ENCODE peak calls at places on chromosomes 13 and 19, in eight cellular contexts. Y, P, X, F, M, K, Z and T are unnamed samples.

GRCh38 chr13:33230178-33230881 is 55.2 kb downstream of the STARD13 start:
- DNase-seq in Y (no peak), P (no peak), X (no peak), F (no peak), M (no peak), K (no peak), Z (no peak), T (no peak)

GRCh38 chr13:33138441-33138840 is 122.2 kb downstream of the KL start:
- DNase-seq in Y (peak; percentile 78), P (no peak), X (peak; percentile 53), F (no peak), M (peak; percentile 53), K (no peak), Z (no peak), T (peak; percentile 81)

GRCh38 chr19:31127132-31127967 is 221.9 kb downstream of the TSHZ3 start:
- DNase-seq in Y (no peak), P (no peak), X (no peak), F (peak; percentile 86), M (no peak), K (no peak), Z (no peak), T (no peak)

GRCh38 chr13:110410906-110411305 is 103.8 kb downstream of the COL4A2 start:
- DNase-seq in Y (no peak), P (no peak), X (no peak), F (no peak), M (no peak), K (no peak), Z (no peak), T (no peak)

GRCh38 chr13:26971990-26972888 is 199.4 kb downstream of the USP12 start:
- DNase-seq in Y (no peak), P (no peak), X (no peak), F (no peak), M (no peak), K (no peak), Z (peak; percentile 26), T (no peak)

GRCh38 chr13:97344250-97345175 is 89.5 kb upstream of the RAP2A start:
- DNase-seq in Y (peak; percentile 75), P (peak; percentile 50), X (peak; percentile 77), F (peak; percentile 26), M (peak; percentile 64), K (peak; percentile 25), Z (peak; percentile 32), T (peak; percentile 19)

GRCh38 chr13:59680429-59681024 is 483.2 kb downstream of the DIAPH3 start:
- DNase-seq in Y (no peak), P (no peak), X (no peak), F (no peak), M (no peak), K (no peak), Z (no peak), T (no peak)

GRCh38 chr19:3509566-3509989 is 3.5 kb downstream of the FZR1 start:
- DNase-seq in Y (no peak), P (no peak), X (no peak), F (peak; percentile 91), M (no peak), K (no peak), Z (no peak), T (no peak)

GRCh38 chr13:44549461-44549860 is 26.7 kb downstream of the TSC22D1 start:
- DNase-seq in Y (no peak), P (no peak), X (no peak), F (no peak), M (no peak), K (no peak), Z (no peak), T (no peak)

GRCh38 chr13:24232474-24232873 is 72.0 kb downstream of the SPATA13 start:
- DNase-seq in Y (peak; percentile 44), P (no peak), X (no peak), F (no peak), M (no peak), K (no peak), Z (no peak), T (no peak)

GRCh38 chr19:6577410-6578125 is 13.4 kb downstream of the CD70 start:
- DNase-seq in Y (no peak), P (no peak), X (no peak), F (no peak), M (peak; percentile 8), K (no peak), Z (peak; percentile 52), T (no peak)

GRCh38 chr13:113357529-113357928 is 6.4 kb downstream of the GRTP1 start:
- DNase-seq in Y (no peak), P (no peak), X (peak; percentile 10), F (peak; percentile 95), M (no peak), K (no peak), Z (no peak), T (no peak)

GRCh38 chr13:22915442-22916082 is 265.2 kb upstream of the SGCG start:
- DNase-seq in Y (peak; percentile 80), P (peak; percentile 65), X (no peak), F (no peak), M (peak; percentile 78), K (no peak), Z (no peak), T (peak; percentile 16)

GRCh38 chr19:35006342-35006998 is 6.3 kb downstream of the GRAMD1A start:
- DNase-seq in Y (no peak), P (no peak), X (no peak), F (no peak), M (no peak), K (no peak), Z (no peak), T (no peak)

GRCh38 chr19:13997637-13997962 is 8.5 kb downstream of the RFX1 start:
- DNase-seq in Y (no peak), P (no peak), X (no peak), F (peak; percentile 3), M (no peak), K (no peak), Z (no peak), T (no peak)

GRCh38 chr13:77781804-77782203 is 84.3 kb downstream of the SLAIN1 start:
- DNase-seq in Y (peak; percentile 26), P (no peak), X (no peak), F (no peak), M (peak; percentile 15), K (no peak), Z (no peak), T (no peak)

GRCh38 chr13:50244913-50245574 is 229.8 kb downstream of the KCNRG start:
- DNase-seq in Y (no peak), P (no peak), X (no peak), F (peak; percentile 42), M (no peak), K (peak; percentile 19), Z (no peak), T (no peak)

GRCh38 chr19:7986321-7987083 is 18.9 kb downstream of the ELAVL1 start:
- DNase-seq in Y (no peak), P (no peak), X (no peak), F (no peak), M (no peak), K (no peak), Z (no peak), T (no peak)

GRCh38 chr13:25067054-25067453 is 28.9 kb upstream of the PABPC3 start:
- DNase-seq in Y (no peak), P (no peak), X (no peak), F (no peak), M (no peak), K (no peak), Z (no peak), T (peak; percentile 1)

GRCh38 chr13:83618966-83619365 is 263.3 kb downstream of the SLITRK1 start:
- DNase-seq in Y (no peak), P (no peak), X (no peak), F (no peak), M (no peak), K (no peak), Z (no peak), T (no peak)

GRCh38 chr19:16640951-16641350 is 12.9 kb upstream of the MED26 start:
- DNase-seq in Y (no peak), P (no peak), X (no peak), F (no peak), M (no peak), K (no peak), Z (no peak), T (no peak)

GRCh38 chr19:19385900-19386339 is 19.6 kb upstream of the GATAD2A start:
- DNase-seq in Y (no peak), P (no peak), X (no peak), F (peak; percentile 47), M (no peak), K (no peak), Z (no peak), T (peak; percentile 31)

GRCh38 chr13:21849323-21849722 is 178.4 kb downstream of the FGF9 start:
- DNase-seq in Y (no peak), P (no peak), X (no peak), F (no peak), M (no peak), K (no peak), Z (peak; percentile 34), T (no peak)

GRCh38 chr19:5628919-5629481 is 6.1 kb downstream of the SAFB start:
- DNase-seq in Y (no peak), P (no peak), X (no peak), F (no peak), M (no peak), K (no peak), Z (no peak), T (no peak)

GRCh38 chr13:113545931-113546516 is 38.5 kb upstream of the TFDP1 start:
- DNase-seq in Y (no peak), P (no peak), X (no peak), F (no peak), M (no peak), K (no peak), Z (no peak), T (no peak)

GRCh38 chr19:47232422-47233211 is 1.6 kb upstream of the BBC3 start:
- DNase-seq in Y (no peak), P (no peak), X (no peak), F (peak; percentile 75), M (no peak), K (no peak), Z (no peak), T (peak; percentile 15)

GRCh38 chr19:12092065-12092867 is 27.7 kb downstream of the ZNF844 start:
- DNase-seq in Y (peak; percentile 88), P (peak; percentile 74), X (peak; percentile 90), F (peak; percentile 90), M (peak; percentile 63), K (peak; percentile 30), Z (peak; percentile 66), T (peak; percentile 26)

GRCh38 chr19:48491793-48492123 is 19.9 kb downstream of the LMTK3 start:
- DNase-seq in Y (no peak), P (no peak), X (peak; percentile 49), F (no peak), M (no peak), K (no peak), Z (no peak), T (no peak)

GRCh38 chr19:6588508-6589345 is 2.2 kb downstream of the CD70 start:
- DNase-seq in Y (no peak), P (no peak), X (no peak), F (no peak), M (no peak), K (no peak), Z (no peak), T (no peak)

GRCh38 chr13:108987945-108988344 is 358.5 kb downstream of the MYO16 start:
- DNase-seq in Y (no peak), P (no peak), X (no peak), F (no peak), M (no peak), K (no peak), Z (no peak), T (no peak)

GRCh38 chr13:27621116-27621365 is 651 bp upstream of the POLR1D start:
- DNase-seq in Y (no peak), P (no peak), X (no peak), F (no peak), M (no peak), K (no peak), Z (no peak), T (no peak)